ENCODE peak calls at places on chromosomes 16 and 17, in eight cellular contexts. N, Y, Q, O, V, I, X and K are unnamed samples.
A peak's percentile ranks its signal among the peaks of the same experiment; 100 is the strongest.

GRCh38 chr16:79644977-79645667 is 44.6 kb upstream of the MAF start:
- DNase-seq in N (no peak), Y (no peak), Q (no peak), O (no peak), V (no peak), I (no peak), X (no peak), K (no peak)

GRCh38 chr17:45895304-45895968 is 1.1 kb downstream of the MAPT start:
- DNase-seq in N (no peak), Y (no peak), Q (no peak), O (peak; percentile 51), V (no peak), I (peak; percentile 51), X (no peak), K (no peak)

GRCh38 chr16:64507240-64508024 is 614.4 kb downstream of the CDH11 start:
- DNase-seq in N (no peak), Y (no peak), Q (no peak), O (no peak), V (no peak), I (no peak), X (no peak), K (no peak)

GRCh38 chr17:72684405-72685020 is 408.0 kb downstream of the SLC39A11 start:
- DNase-seq in N (no peak), Y (no peak), Q (no peak), O (no peak), V (no peak), I (peak; percentile 59), X (no peak), K (no peak)

GRCh38 chr16:10959161-10959560 is 14.8 kb downstream of the CLEC16A start:
- DNase-seq in N (no peak), Y (no peak), Q (no peak), O (no peak), V (no peak), I (no peak), X (peak; percentile 82), K (no peak)

GRCh38 chr17:43701318-43701743 is 39.6 kb upstream of the MEOX1 start:
- DNase-seq in N (no peak), Y (peak; percentile 53), Q (peak; percentile 70), O (no peak), V (no peak), I (no peak), X (peak; percentile 76), K (no peak)

GRCh38 chr17:39152134-39152884 is 872 bp upstream of the PLXDC1 start:
- DNase-seq in N (no peak), Y (no peak), Q (no peak), O (no peak), V (no peak), I (peak; percentile 54), X (no peak), K (no peak)

GRCh38 chr17:30961213-30962188 is 9.3 kb upstream of the RNF135 start:
- DNase-seq in N (peak; percentile 39), Y (no peak), Q (no peak), O (peak; percentile 17), V (no peak), I (no peak), X (peak; percentile 34), K (no peak)

GRCh38 chr16:761580-761979 is 1.0 kb downstream of the MSLN start:
- DNase-seq in N (no peak), Y (no peak), Q (no peak), O (no peak), V (no peak), I (no peak), X (no peak), K (no peak)

GRCh38 chr17:60729854-60730253 is 52.2 kb downstream of the BCAS3 start:
- DNase-seq in N (no peak), Y (no peak), Q (no peak), O (no peak), V (no peak), I (no peak), X (peak; percentile 4), K (no peak)

GRCh38 chr16:14286381-14287230 is 215.5 kb downstream of the MRTFB start:
- DNase-seq in N (no peak), Y (peak; percentile 57), Q (no peak), O (peak; percentile 77), V (no peak), I (no peak), X (no peak), K (no peak)

GRCh38 chr17:81267390-81268067 is 27.6 kb downstream of the SLC38A10 start:
- DNase-seq in N (no peak), Y (no peak), Q (no peak), O (no peak), V (no peak), I (no peak), X (no peak), K (no peak)
- TF ChIP-seq CTCF in N (no peak), Y (no peak), Q (no peak), O (no peak), V (no peak), I (no peak), X (no peak), K (no peak)

DNA sequence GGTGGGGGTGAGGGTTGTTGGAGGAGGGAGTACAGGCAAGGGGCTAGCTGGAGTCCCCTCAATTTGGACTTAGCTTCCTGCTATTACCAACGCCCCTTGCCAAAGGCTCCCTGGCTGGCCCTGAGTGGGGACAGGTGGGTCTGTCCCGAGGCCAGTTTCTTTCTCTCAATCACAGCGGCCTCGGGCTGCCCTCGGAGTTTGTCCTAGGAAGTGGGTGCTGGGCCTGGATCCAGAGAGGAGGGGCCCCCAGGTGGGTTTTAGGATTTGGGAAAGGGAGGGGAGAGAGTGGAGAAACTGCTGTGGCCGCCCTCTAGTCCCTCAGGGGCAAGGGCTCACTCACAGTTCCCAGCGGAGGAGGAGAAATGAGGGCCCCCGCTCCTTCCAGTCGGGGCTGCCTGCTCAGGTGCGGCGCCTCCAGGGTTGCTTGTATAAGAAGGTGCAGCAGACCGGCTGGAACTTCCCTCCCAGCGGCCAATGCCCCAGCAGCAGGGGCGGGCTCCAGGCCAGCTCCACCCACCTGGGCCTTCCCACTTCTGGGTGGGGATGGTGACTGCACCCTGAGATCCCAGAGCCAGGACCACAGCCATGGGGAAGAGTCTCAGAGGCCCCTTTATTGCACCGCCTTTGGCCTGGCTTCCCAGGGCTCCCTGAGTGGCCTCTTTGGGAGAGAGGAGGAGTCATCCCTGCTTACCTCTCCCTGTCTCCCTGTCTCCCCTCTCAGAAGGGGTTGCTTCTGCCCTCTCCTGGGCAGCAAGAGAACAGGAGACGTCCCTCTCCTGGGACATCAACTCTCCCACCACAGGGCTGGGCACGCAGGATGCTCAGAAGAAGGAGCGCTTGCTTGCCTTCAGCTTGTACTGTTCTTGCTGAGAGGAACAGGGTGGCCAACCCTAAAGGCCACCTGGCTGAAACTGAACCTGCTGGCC is 112.0 kb upstream of the SMURF2 start:
- DNase-seq in N (peak; percentile 66), Y (peak; percentile 60), Q (peak; percentile 22), O (peak; percentile 85), V (peak; percentile 18), I (peak; percentile 95), X (peak; percentile 75), K (no peak)
- TF ChIP-seq CTCF in N (no peak), Y (peak; percentile 59), Q (no peak), O (peak; percentile 74), V (peak; percentile 66), I (peak; percentile 73), X (peak; percentile 58), K (no peak)

GRCh38 chr17:62626719-62627218 is 701 bp upstream of the MRC2 start:
- DNase-seq in N (peak; percentile 85), Y (peak; percentile 91), Q (peak; percentile 53), O (peak; percentile 90), V (peak; percentile 61), I (peak; percentile 82), X (peak; percentile 90), K (no peak)

GRCh38 chr17:62625870-62626200 is 1.6 kb upstream of the MRC2 start:
- DNase-seq in N (no peak), Y (peak; percentile 39), Q (no peak), O (no peak), V (no peak), I (no peak), X (no peak), K (no peak)

GRCh38 chr17:62627904-62628603 is 584 bp downstream of the MRC2 start:
- DNase-seq in N (peak; percentile 83), Y (peak; percentile 84), Q (peak; percentile 65), O (peak; percentile 30), V (peak; percentile 39), I (peak; percentile 55), X (peak; percentile 74), K (no peak)

GRCh38 chr17:62628845-62629555 is 1.5 kb downstream of the MRC2 start:
- DNase-seq in N (peak; percentile 73), Y (peak; percentile 64), Q (no peak), O (peak; percentile 49), V (no peak), I (no peak), X (peak; percentile 53), K (no peak)

GRCh38 chr17:62627219-62627903 is at the start of gene MRC2:
- DNase-seq in N (peak; percentile 86), Y (peak; percentile 85), Q (peak; percentile 84), O (peak; percentile 89), V (peak; percentile 30), I (peak; percentile 86), X (peak; percentile 82), K (no peak)
- TF ChIP-seq CTCF in N (no peak), Y (no peak), Q (no peak), O (no peak), V (peak; percentile 4), I (no peak), X (no peak), K (no peak)

GRCh38 chr17:9004132-9004960 is 17.0 kb upstream of the NTN1 start:
- DNase-seq in N (no peak), Y (no peak), Q (no peak), O (peak; percentile 68), V (no peak), I (no peak), X (no peak), K (no peak)
- TF ChIP-seq CTCF in N (no peak), Y (no peak), Q (no peak), O (peak; percentile 26), V (no peak), I (no peak), X (no peak), K (no peak)

GRCh38 chr17:35088647-35088910 is 25.1 kb upstream of the RFFL start:
- DNase-seq in N (no peak), Y (no peak), Q (no peak), O (no peak), V (no peak), I (no peak), X (no peak), K (peak; percentile 59)

GRCh38 chr17:35087731-35088646 is 24.5 kb upstream of the RFFL start:
- DNase-seq in N (peak; percentile 77), Y (peak; percentile 55), Q (peak; percentile 54), O (peak; percentile 58), V (no peak), I (no peak), X (peak; percentile 42), K (peak; percentile 52)

GRCh38 chr17:35088911-35089845 is 25.7 kb upstream of the RFFL start:
- DNase-seq in N (peak; percentile 93), Y (peak; percentile 85), Q (peak; percentile 76), O (peak; percentile 89), V (no peak), I (no peak), X (peak; percentile 69), K (peak; percentile 89)

GRCh38 chr17:35086931-35087573 is 23.5 kb upstream of the RFFL start:
- DNase-seq in N (no peak), Y (no peak), Q (peak; percentile 16), O (no peak), V (no peak), I (no peak), X (no peak), K (peak; percentile 33)

GRCh38 chr17:35089846-35090193 is 26.3 kb upstream of the RFFL start:
- DNase-seq in N (no peak), Y (peak; percentile 33), Q (peak; percentile 64), O (peak; percentile 72), V (no peak), I (peak; percentile 61), X (peak; percentile 34), K (no peak)
- TF ChIP-seq CTCF in N (no peak), Y (peak; percentile 22), Q (no peak), O (no peak), V (no peak), I (no peak), X (peak; percentile 20), K (no peak)

GRCh38 chr16:6528217-6528616 is 804.4 kb upstream of the RBFOX1 start:
- DNase-seq in N (no peak), Y (no peak), Q (no peak), O (no peak), V (no peak), I (no peak), X (no peak), K (no peak)
- TF ChIP-seq CTCF in N (no peak), Y (no peak), Q (no peak), O (no peak), V (no peak), I (no peak), X (no peak), K (no peak)